ENCODE peak calls at places on chromosomes 4 and X, in five cellular contexts. W is stomach, Z is upper lobe of left lung, D is HCT116, V is prostate gland. Y is an unnamed sample.
A peak's percentile ranks its signal among the peaks of the same experiment; 100 is the strongest.

GRCh38 chr4:37644962-37645361 is 41.2 kb downstream of the RELL1 start:
- DNase-seq in W (no peak), Z (no peak), D (no peak), V (no peak), Y (no peak)

GRCh38 chrX:14529288-14529989 is at the start of gene GLRA2:
- DNase-seq in W (no peak), Z (no peak), D (no peak), V (no peak), Y (no peak)

GRCh38 chr4:122854860-122855259 is 28.2 kb downstream of the FGF2 start:
- DNase-seq in W (no peak), Z (no peak), D (no peak), V (peak; percentile 41), Y (no peak)

GRCh38 chr4:92646826-92647225 is 343.1 kb downstream of the GRID2 start:
- DNase-seq in W (no peak), Z (no peak), D (no peak), V (no peak), Y (no peak)

GRCh38 chr4:4625488-4625887 is 83.6 kb upstream of the STX18 start:
- DNase-seq in W (no peak), Z (no peak), D (no peak), V (no peak), Y (no peak)

GRCh38 chr4:177528620-177529019 is 86.4 kb upstream of the AGA start:
- DNase-seq in W (no peak), Z (no peak), D (no peak), V (no peak), Y (no peak)

GRCh38 chr4:153937289-153937688 is 148.4 kb upstream of the SFRP2 start:
- DNase-seq in W (no peak), Z (no peak), D (no peak), V (no peak), Y (no peak)

GRCh38 chr4:176433983-176434382 is 114.2 kb downstream of the SPCS3 start:
- DNase-seq in W (no peak), Z (no peak), D (no peak), V (no peak), Y (no peak)

GRCh38 chr4:107893171-107894137 is 37.9 kb upstream of the CYP2U1 start:
- DNase-seq in W (no peak), Z (no peak), D (no peak), V (no peak), Y (no peak)

GRCh38 chrX:43862434-43862833 is 19.8 kb downstream of the MAOB start:
- DNase-seq in W (no peak), Z (no peak), D (no peak), V (no peak), Y (no peak)
- H3K4me1 ChIP-seq in W (no peaks in the 10 kb centered on the region), Z (no peaks in the 10 kb centered on the region), D (peaks cover 32% of the 10 kb centered on the region), V (no peaks in the 10 kb centered on the region), Y (no peaks in the 10 kb centered on the region)

GRCh38 chr4:41069268-41069667 is 145.1 kb downstream of the APBB2 start:
- DNase-seq in W (no peak), Z (no peak), D (no peak), V (no peak), Y (no peak)

GRCh38 chr4:41069838-41070237 is 144.5 kb downstream of the APBB2 start:
- DNase-seq in W (no peak), Z (no peak), D (no peak), V (no peak), Y (no peak)

GRCh38 chr4:41066049-41066448 is 148.3 kb downstream of the APBB2 start:
- DNase-seq in W (no peak), Z (no peak), D (no peak), V (no peak), Y (no peak)

GRCh38 chr4:41064953-41065352 is 149.4 kb downstream of the APBB2 start:
- DNase-seq in W (no peak), Z (no peak), D (no peak), V (no peak), Y (no peak)

DNA sequence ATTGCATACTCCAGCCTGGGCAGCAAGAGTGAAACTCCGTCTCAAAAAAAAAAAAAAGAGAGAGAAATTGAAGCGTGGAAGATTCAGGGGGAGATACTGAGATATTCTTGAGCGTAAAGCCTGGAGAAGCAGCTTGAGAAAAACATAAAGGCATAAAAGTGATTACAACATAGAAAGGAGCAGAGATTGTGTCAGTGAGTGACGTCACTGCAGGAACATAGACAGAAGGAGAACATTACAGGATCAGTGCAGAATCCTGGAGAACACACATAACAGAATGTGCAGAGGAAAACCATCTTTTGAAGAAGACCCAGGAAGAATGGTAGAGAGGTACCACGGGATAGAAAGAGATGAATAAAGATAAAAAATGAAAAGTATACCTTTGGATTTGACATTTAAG is 147.0 kb downstream of the APBB2 start:
- DNase-seq in W (no peak), Z (no peak), D (no peak), V (no peak), Y (no peak)
- TF ChIP-seq POLR2A in W (no peak), Z (no peak), D (no peak), V (no peak), Y (no peak)

GRCh38 chr4:89266128-89266527 is 41.5 kb downstream of the GPRIN3 start:
- DNase-seq in W (no peak), Z (no peak), D (no peak), V (no peak), Y (no peak)
- TF ChIP-seq POLR2AphosphoS5 in W (no peak), Z (no peak), D (no peak), V (no peak), Y (no peak)

DNA sequence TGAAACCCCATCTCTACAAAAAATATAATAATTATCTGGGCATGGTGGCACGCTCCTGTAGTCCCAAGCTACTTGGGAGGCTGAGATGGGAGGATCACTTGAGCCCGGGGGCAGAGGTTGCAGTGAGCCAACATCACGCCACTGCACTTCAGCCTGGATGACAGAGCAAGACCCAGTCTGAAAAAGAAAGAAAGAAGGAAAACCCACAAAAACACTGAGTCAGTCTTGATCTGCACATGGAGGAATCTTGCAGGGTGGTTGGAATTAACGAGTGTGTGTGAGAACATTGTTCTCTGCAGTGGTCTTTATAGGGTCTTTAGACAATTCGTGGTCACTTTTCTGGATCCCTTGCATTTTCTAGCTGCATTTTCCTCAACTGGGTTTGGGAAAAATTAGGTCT is 23.2 kb downstream of the ADD1 start:
- DNase-seq in W (no peak), Z (no peak), D (no peak), V (no peak), Y (no peak)
- H3K4me1 ChIP-seq in W (peaks cover 81% of the 10 kb centered on the region), Z (peaks cover 95% of the 10 kb centered on the region), D (peaks cover 16% of the 10 kb centered on the region), V (peaks cover 12% of the 10 kb centered on the region), Y (peaks cover 97% of the 10 kb centered on the region)

GRCh38 chrX:133415276-133416105 is at the start of gene GPC4:
- DNase-seq in W (peak; percentile 70), Z (peak; percentile 92), D (peak; percentile 57), V (peak; percentile 56), Y (peak; percentile 73)
- TF ChIP-seq POLR2A in W (no peak), Z (peak; percentile 28), D (no peak), V (no peak), Y (no peak)

DNA sequence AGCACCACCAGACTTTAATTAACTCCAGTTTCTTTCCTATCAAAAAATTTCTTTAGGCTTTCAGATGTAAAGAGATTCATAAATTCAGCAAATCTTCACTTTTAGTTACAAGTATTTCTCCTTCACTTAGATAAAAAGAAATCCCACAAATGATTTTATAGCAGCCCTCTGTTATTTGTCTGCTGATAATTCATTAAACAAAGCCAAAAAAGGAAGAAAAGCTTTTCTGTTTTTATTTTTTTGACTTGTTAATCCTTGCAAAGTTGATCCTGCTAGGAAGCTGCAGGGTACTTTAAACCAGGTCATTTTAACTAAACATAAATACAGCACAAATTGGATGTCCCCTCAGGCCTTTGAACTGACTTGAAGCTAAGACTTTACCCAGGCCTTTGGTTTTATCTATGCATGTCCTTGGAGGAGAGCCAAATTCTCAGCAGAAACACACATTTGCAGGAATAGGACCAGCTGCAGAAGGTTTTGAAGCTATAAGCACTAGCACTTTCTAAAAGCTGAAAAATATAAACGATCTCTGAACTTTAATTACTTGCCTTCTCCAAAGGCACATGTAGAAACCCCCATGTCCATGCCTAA is 57.5 kb downstream of the PCDH18 start:
- DNase-seq in W (no peak), Z (no peak), D (no peak), V (no peak), Y (no peak)
- TF ChIP-seq POLR2AphosphoS5 in W (no peak), Z (no peak), D (no peak), V (no peak), Y (no peak)

GRCh38 chr4:1014395-1015167 is 3.2 kb downstream of the FGFRL1 start:
- DNase-seq in W (no peak), Z (peak; percentile 71), D (no peak), V (no peak), Y (no peak)
- H3K4me1 ChIP-seq in W (peaks cover 35% of the 10 kb centered on the region), Z (peaks cover 22% of the 10 kb centered on the region), D (peaks cover 24% of the 10 kb centered on the region), V (peaks cover 8% of the 10 kb centered on the region), Y (peaks cover 37% of the 10 kb centered on the region)

GRCh38 chrX:48003367-48003757 is 427 bp downstream of the ZNF182 start:
- DNase-seq in W (no peak), Z (peak; percentile 49), D (no peak), V (no peak), Y (peak; percentile 84)

GRCh38 chrX:48002929-48003328 is 860 bp downstream of the ZNF182 start:
- DNase-seq in W (no peak), Z (no peak), D (no peak), V (no peak), Y (no peak)

DNA sequence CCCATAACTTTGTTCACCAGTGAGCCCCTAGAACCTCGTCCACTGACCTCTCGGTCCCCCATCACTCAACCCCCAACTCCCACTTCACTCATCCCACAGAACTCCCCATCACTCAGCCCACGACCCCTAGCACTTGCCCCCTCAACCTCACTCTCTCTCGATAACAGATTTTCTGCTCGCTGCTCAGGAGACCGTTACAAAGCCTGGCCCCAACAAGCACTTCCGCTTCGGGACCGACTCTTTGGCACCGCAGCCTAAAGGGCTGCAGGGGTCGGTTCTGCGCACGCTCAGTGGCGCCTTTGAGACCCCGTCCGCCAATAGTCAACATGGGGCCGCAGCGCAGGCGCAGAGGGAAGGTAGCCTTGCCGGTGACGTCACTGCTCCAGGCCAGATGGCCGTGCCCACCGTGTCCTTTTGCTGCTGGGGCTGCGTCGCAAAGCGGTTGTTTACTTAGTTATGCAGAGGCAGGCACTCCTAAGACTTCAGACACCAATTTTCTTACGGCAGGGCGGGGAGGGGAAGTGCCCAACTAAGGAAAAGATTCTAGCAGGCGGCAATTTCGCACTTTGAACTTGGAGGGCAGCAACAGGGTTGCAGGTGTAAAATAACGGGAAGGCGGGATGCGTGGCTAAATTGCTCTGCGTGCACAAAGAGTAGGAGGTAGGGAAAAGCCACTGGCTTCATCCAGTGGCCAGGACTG is at the start of gene ZNF182:
- DNase-seq in W (peak; percentile 93), Z (peak; percentile 95), D (peak; percentile 67), V (peak; percentile 71), Y (peak; percentile 96)
- TF ChIP-seq POLR2A in W (no peak), Z (peak; percentile 49), D (no peak), V (peak; percentile 29), Y (no peak)

DNA sequence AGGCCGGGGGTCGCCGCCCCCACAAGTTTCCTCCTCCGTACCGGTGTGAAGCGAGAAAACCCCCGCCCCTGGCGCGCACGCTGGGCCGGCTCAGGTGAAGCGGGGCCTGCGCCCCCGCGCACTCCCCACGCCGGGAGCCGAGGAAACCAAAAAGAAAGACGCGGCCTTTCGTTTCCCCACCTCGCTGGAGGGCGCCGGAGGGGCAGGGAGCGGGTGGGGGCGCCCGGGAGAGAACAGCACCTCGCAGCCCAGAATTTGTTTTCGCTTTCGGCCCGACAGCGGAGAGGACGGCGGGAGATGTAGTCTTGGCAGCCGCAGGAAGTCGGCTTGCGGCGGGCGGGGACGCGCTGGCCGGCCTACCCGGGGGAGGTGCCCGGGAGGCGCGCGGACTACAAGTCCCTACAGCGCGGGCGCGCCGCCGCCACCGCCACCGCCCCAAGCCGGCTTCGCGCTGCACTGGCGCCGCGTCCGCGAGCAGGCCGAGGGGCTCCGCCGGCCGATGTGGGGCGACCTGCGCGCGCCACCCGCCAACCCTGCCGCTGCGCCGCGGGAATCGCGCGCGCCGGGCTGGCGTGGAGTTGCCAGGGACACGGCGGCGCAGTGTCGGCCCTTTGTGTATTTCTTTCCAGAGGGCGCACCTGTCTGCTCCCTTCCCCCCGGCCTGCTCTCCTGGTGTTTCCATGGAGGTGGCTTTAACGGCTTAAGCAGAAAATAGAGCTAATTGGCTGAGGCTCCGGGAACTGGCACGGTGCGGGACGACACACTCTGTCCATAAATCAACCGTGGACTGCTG is at the start of gene OTUD4:
- DNase-seq in W (peak; percentile 97), Z (peak; percentile 99), D (peak; percentile 82), V (peak; percentile 96), Y (peak; percentile 100)
- TF ChIP-seq POLR2AphosphoS5 in W (peak; percentile 18), Z (peak; percentile 79), D (peak; percentile 72), V (peak; percentile 64), Y (peak; percentile 97)

Y was measured in spleen.